ENCODE peak calls at places on chromosomes 11 and 22, in four cellular contexts. H is activated naive CD4-positive, alpha-beta T cell treated with anti-CD3 and anti-CD28 coated beads, Interleukin-2, amount 50 U/mL, for 16 hours; R is CD8-positive, alpha-beta T cell; J is activated CD4-positive, alpha-beta T cell treated with anti-CD3 and anti-CD28 coated beads, Interleukin-2, amount 50 U/mL, for 48 hours. Y is an unnamed sample.

GRCh38 chr11:32081129-32081641 is 9.7 kb upstream of the RCN1 start:
- DNase-seq in H (no peak), R (no peak), J (no peak), Y (no peak)

GRCh38 chr11:96061730-96062524 is 138.0 kb upstream of the MTMR2 start:
- DNase-seq in H (peak), R (no peak), J (no peak), Y (no peak)

GRCh38 chr11:20759541-20759940 is 90.2 kb downstream of the NELL1 start:
- DNase-seq in H (no peak), R (no peak), J (no peak), Y (no peak)

GRCh38 chr22:47209547-47210023 is 447.1 kb downstream of the TBC1D22A start:
- DNase-seq in H (no peak), R (no peak), J (no peak), Y (no peak)

GRCh38 chr11:119417726-119418540 is 5.0 kb downstream of the THY1 start:
- DNase-seq in H (no peak), R (peak), J (no peak), Y (peak)

GRCh38 chr11:90661233-90661632 is 438.4 kb upstream of the CHORDC1 start:
- DNase-seq in H (no peak), R (no peak), J (no peak), Y (no peak)

GRCh38 chr22:46758867-46759290 is 3.6 kb upstream of the TBC1D22A start:
- DNase-seq in H (peak), R (peak), J (peak), Y (peak)

GRCh38 chr11:13772223-13773046 is 104.0 kb downstream of the FAR1 start:
- DNase-seq in H (no peak), R (no peak), J (no peak), Y (peak)

GRCh38 chr11:80970016-80970516 is 1529.2 kb upstream of the TENM4 start:
- DNase-seq in H (no peak), R (no peak), J (no peak), Y (no peak)

GRCh38 chr11:118448294-118448693 is 12.0 kb downstream of the KMT2A start:
- DNase-seq in H (no peak), R (no peak), J (no peak), Y (no peak)